ENCODE peak calls at places on chromosomes 4 and X, in nine cellular contexts. One of them, this sample, is unnamed.

GRCh38 chr4:41363384-41363981 is 106.8 kb downstream of the UCHL1 start:
- DNase-seq in right lobe of liver: no peak
- DNase-seq in activated T-cell treated with anti-CD3 and anti-CD28 coated beads, Interleukin-2, amount 50 U/mL, for 48 hours: no peak
- DNase-seq in psoas muscle: peak; percentile 44
- DNase-seq in colonic mucosa: no peak
- DNase-seq in GDM1: no peak
- DNase-seq in HT1080: no peak
- DNase-seq in iPS DF 6.9: no peak
- DNase-seq in T-helper 2 cell: no peak
- DNase-seq in this sample: no peak

GRCh38 chrX:124274438-124275166 is 57.9 kb upstream of the TEX13D start:
- DNase-seq in GDM1: no peak
- DNase-seq in activated T-cell treated with anti-CD3 and anti-CD28 coated beads, Interleukin-2, amount 50 U/mL, for 48 hours: no peak
- DNase-seq in T-helper 2 cell: no peak
- DNase-seq in psoas muscle: no peak
- DNase-seq in iPS DF 6.9: no peak
- DNase-seq in HT1080: no peak
- DNase-seq in right lobe of liver: no peak
- DNase-seq in colonic mucosa: no peak
- DNase-seq in this sample: no peak

GRCh38 chr4:11480683-11481082 is 52.0 kb upstream of the HS3ST1 start:
- DNase-seq in GDM1: peak; percentile 89
- DNase-seq in colonic mucosa: no peak
- DNase-seq in T-helper 2 cell: peak; percentile 80
- DNase-seq in psoas muscle: no peak
- DNase-seq in iPS DF 6.9: no peak
- DNase-seq in right lobe of liver: no peak
- DNase-seq in HT1080: peak; percentile 83
- DNase-seq in activated T-cell treated with anti-CD3 and anti-CD28 coated beads, Interleukin-2, amount 50 U/mL, for 48 hours: no peak
- DNase-seq in this sample: no peak

GRCh38 chr4:77167866-77168265 is 10.9 kb downstream of the CCNG2 start:
- DNase-seq in colonic mucosa: no peak
- DNase-seq in HT1080: no peak
- DNase-seq in right lobe of liver: no peak
- DNase-seq in activated T-cell treated with anti-CD3 and anti-CD28 coated beads, Interleukin-2, amount 50 U/mL, for 48 hours: no peak
- DNase-seq in psoas muscle: no peak
- DNase-seq in iPS DF 6.9: no peak
- DNase-seq in T-helper 2 cell: no peak
- DNase-seq in GDM1: no peak
- DNase-seq in this sample: no peak

GRCh38 chr4:86670739-86671138 is 76.6 kb downstream of the PTPN13 start:
- DNase-seq in psoas muscle: no peak
- DNase-seq in T-helper 2 cell: no peak
- DNase-seq in GDM1: no peak
- DNase-seq in activated T-cell treated with anti-CD3 and anti-CD28 coated beads, Interleukin-2, amount 50 U/mL, for 48 hours: no peak
- DNase-seq in HT1080: peak; percentile 76
- DNase-seq in colonic mucosa: no peak
- DNase-seq in right lobe of liver: no peak
- DNase-seq in iPS DF 6.9: no peak
- DNase-seq in this sample: no peak

GRCh38 chr4:170008376-170008775 is 17.8 kb downstream of the MFAP3L start:
- DNase-seq in T-helper 2 cell: peak; percentile 19
- DNase-seq in right lobe of liver: no peak
- DNase-seq in HT1080: peak; percentile 47
- DNase-seq in colonic mucosa: no peak
- DNase-seq in GDM1: peak; percentile 12
- DNase-seq in iPS DF 6.9: no peak
- DNase-seq in psoas muscle: no peak
- DNase-seq in activated T-cell treated with anti-CD3 and anti-CD28 coated beads, Interleukin-2, amount 50 U/mL, for 48 hours: no peak
- DNase-seq in this sample: no peak

GRCh38 chr4:24850669-24851068 is 55.3 kb downstream of the SOD3 start:
- DNase-seq in GDM1: no peak
- DNase-seq in colonic mucosa: no peak
- DNase-seq in activated T-cell treated with anti-CD3 and anti-CD28 coated beads, Interleukin-2, amount 50 U/mL, for 48 hours: no peak
- DNase-seq in HT1080: peak; percentile 95
- DNase-seq in psoas muscle: peak; percentile 18
- DNase-seq in T-helper 2 cell: no peak
- DNase-seq in iPS DF 6.9: no peak
- DNase-seq in right lobe of liver: no peak
- DNase-seq in this sample: no peak

GRCh38 chr4:48779998-48780866 is at the start of gene FRYL:
- DNase-seq in activated T-cell treated with anti-CD3 and anti-CD28 coated beads, Interleukin-2, amount 50 U/mL, for 48 hours: peak; percentile 99
- DNase-seq in T-helper 2 cell: peak; percentile 100
- DNase-seq in HT1080: peak; percentile 100
- DNase-seq in iPS DF 6.9: peak; percentile 96
- DNase-seq in right lobe of liver: peak; percentile 100
- DNase-seq in psoas muscle: peak; percentile 100
- DNase-seq in colonic mucosa: peak; percentile 100
- DNase-seq in GDM1: peak; percentile 98
- DNase-seq in this sample: peak; percentile 100

GRCh38 chr4:128229458-128229805 is 58.2 kb downstream of the PGRMC2 start:
- DNase-seq in activated T-cell treated with anti-CD3 and anti-CD28 coated beads, Interleukin-2, amount 50 U/mL, for 48 hours: no peak
- DNase-seq in HT1080: no peak
- DNase-seq in colonic mucosa: no peak
- DNase-seq in psoas muscle: no peak
- DNase-seq in T-helper 2 cell: no peak
- DNase-seq in iPS DF 6.9: no peak
- DNase-seq in GDM1: no peak
- DNase-seq in right lobe of liver: no peak
- DNase-seq in this sample: no peak

GRCh38 chrX:3181846-3182245 is 140.6 kb downstream of the ARSF start:
- DNase-seq in activated T-cell treated with anti-CD3 and anti-CD28 coated beads, Interleukin-2, amount 50 U/mL, for 48 hours: no peak
- DNase-seq in right lobe of liver: no peak
- DNase-seq in iPS DF 6.9: no peak
- DNase-seq in HT1080: no peak
- DNase-seq in psoas muscle: no peak
- DNase-seq in T-helper 2 cell: no peak
- DNase-seq in colonic mucosa: no peak
- DNase-seq in GDM1: no peak
- DNase-seq in this sample: no peak

GRCh38 chr4:140704964-140705363 is 51.2 kb downstream of the TBC1D9 start:
- DNase-seq in GDM1: no peak
- DNase-seq in psoas muscle: no peak
- DNase-seq in activated T-cell treated with anti-CD3 and anti-CD28 coated beads, Interleukin-2, amount 50 U/mL, for 48 hours: no peak
- DNase-seq in right lobe of liver: no peak
- DNase-seq in T-helper 2 cell: no peak
- DNase-seq in colonic mucosa: no peak
- DNase-seq in iPS DF 6.9: no peak
- DNase-seq in HT1080: no peak
- DNase-seq in this sample: no peak

GRCh38 chr4:143389543-143390195 is 53.0 kb downstream of the GAB1 start:
- DNase-seq in colonic mucosa: no peak
- DNase-seq in activated T-cell treated with anti-CD3 and anti-CD28 coated beads, Interleukin-2, amount 50 U/mL, for 48 hours: no peak
- DNase-seq in T-helper 2 cell: no peak
- DNase-seq in HT1080: no peak
- DNase-seq in right lobe of liver: no peak
- DNase-seq in iPS DF 6.9: no peak
- DNase-seq in psoas muscle: no peak
- DNase-seq in GDM1: no peak
- DNase-seq in this sample: no peak

GRCh38 chrX:15146515-15146914 is 123.4 kb downstream of the ASB9 start:
- DNase-seq in HT1080: no peak
- DNase-seq in colonic mucosa: peak; percentile 47
- DNase-seq in GDM1: no peak
- DNase-seq in psoas muscle: no peak
- DNase-seq in right lobe of liver: peak; percentile 39
- DNase-seq in activated T-cell treated with anti-CD3 and anti-CD28 coated beads, Interleukin-2, amount 50 U/mL, for 48 hours: peak; percentile 64
- DNase-seq in iPS DF 6.9: no peak
- DNase-seq in T-helper 2 cell: no peak
- DNase-seq in this sample: peak; percentile 32

GRCh38 chr4:127888559-127888958 is 7.9 kb downstream of the PLK4 start:
- DNase-seq in right lobe of liver: no peak
- DNase-seq in GDM1: no peak
- DNase-seq in T-helper 2 cell: no peak
- DNase-seq in psoas muscle: no peak
- DNase-seq in activated T-cell treated with anti-CD3 and anti-CD28 coated beads, Interleukin-2, amount 50 U/mL, for 48 hours: no peak
- DNase-seq in HT1080: no peak
- DNase-seq in iPS DF 6.9: no peak
- DNase-seq in colonic mucosa: no peak
- DNase-seq in this sample: no peak

GRCh38 chr4:57064811-57065711 is 45.1 kb downstream of the IGFBP7 start:
- DNase-seq in iPS DF 6.9: no peak
- DNase-seq in colonic mucosa: no peak
- DNase-seq in psoas muscle: peak; percentile 63
- DNase-seq in right lobe of liver: no peak
- DNase-seq in GDM1: no peak
- DNase-seq in activated T-cell treated with anti-CD3 and anti-CD28 coated beads, Interleukin-2, amount 50 U/mL, for 48 hours: no peak
- DNase-seq in T-helper 2 cell: no peak
- DNase-seq in HT1080: peak; percentile 89
- DNase-seq in this sample: peak; percentile 80

GRCh38 chr4:36192922-36193321 is 51.4 kb downstream of the ARAP2 start:
- DNase-seq in GDM1: no peak
- DNase-seq in right lobe of liver: no peak
- DNase-seq in iPS DF 6.9: no peak
- DNase-seq in HT1080: no peak
- DNase-seq in activated T-cell treated with anti-CD3 and anti-CD28 coated beads, Interleukin-2, amount 50 U/mL, for 48 hours: no peak
- DNase-seq in psoas muscle: no peak
- DNase-seq in colonic mucosa: no peak
- DNase-seq in T-helper 2 cell: no peak
- DNase-seq in this sample: no peak

GRCh38 chrX:31499120-31499519 is 427.3 kb upstream of the FTHL17 start:
- DNase-seq in colonic mucosa: no peak
- DNase-seq in HT1080: peak; percentile 84
- DNase-seq in T-helper 2 cell: no peak
- DNase-seq in psoas muscle: no peak
- DNase-seq in right lobe of liver: no peak
- DNase-seq in iPS DF 6.9: no peak
- DNase-seq in activated T-cell treated with anti-CD3 and anti-CD28 coated beads, Interleukin-2, amount 50 U/mL, for 48 hours: no peak
- DNase-seq in GDM1: no peak
- DNase-seq in this sample: no peak

GRCh38 chr4:88008133-88008621 is 742 bp downstream of the PKD2 start:
- DNase-seq in iPS DF 6.9: no peak
- DNase-seq in colonic mucosa: peak; percentile 61
- DNase-seq in HT1080: peak; percentile 47
- DNase-seq in activated T-cell treated with anti-CD3 and anti-CD28 coated beads, Interleukin-2, amount 50 U/mL, for 48 hours: peak; percentile 50
- DNase-seq in T-helper 2 cell: peak; percentile 50
- DNase-seq in right lobe of liver: peak; percentile 53
- DNase-seq in psoas muscle: peak; percentile 50
- DNase-seq in GDM1: no peak
- DNase-seq in this sample: peak; percentile 64

GRCh38 chrX:93594780-93595179 is 78.6 kb downstream of the NAP1L3 start:
- DNase-seq in HT1080: no peak
- DNase-seq in T-helper 2 cell: no peak
- DNase-seq in colonic mucosa: no peak
- DNase-seq in iPS DF 6.9: no peak
- DNase-seq in right lobe of liver: no peak
- DNase-seq in activated T-cell treated with anti-CD3 and anti-CD28 coated beads, Interleukin-2, amount 50 U/mL, for 48 hours: no peak
- DNase-seq in psoas muscle: no peak
- DNase-seq in GDM1: no peak
- DNase-seq in this sample: no peak

GRCh38 chr4:64899563-64899962 is 490.3 kb upstream of the TECRL start:
- DNase-seq in psoas muscle: no peak
- DNase-seq in HT1080: no peak
- DNase-seq in activated T-cell treated with anti-CD3 and anti-CD28 coated beads, Interleukin-2, amount 50 U/mL, for 48 hours: no peak
- DNase-seq in iPS DF 6.9: no peak
- DNase-seq in GDM1: no peak
- DNase-seq in T-helper 2 cell: no peak
- DNase-seq in colonic mucosa: no peak
- DNase-seq in right lobe of liver: no peak
- DNase-seq in this sample: no peak

GRCh38 chrX:115233497-115234219 is at the start of gene LRCH2:
- DNase-seq in iPS DF 6.9: no peak
- DNase-seq in activated T-cell treated with anti-CD3 and anti-CD28 coated beads, Interleukin-2, amount 50 U/mL, for 48 hours: no peak
- DNase-seq in colonic mucosa: peak; percentile 24
- DNase-seq in GDM1: no peak
- DNase-seq in right lobe of liver: no peak
- DNase-seq in psoas muscle: peak; percentile 18
- DNase-seq in HT1080: no peak
- DNase-seq in T-helper 2 cell: no peak
- DNase-seq in this sample: peak; percentile 57

GRCh38 chr4:189221691-189222090 is 719.0 kb upstream of the FRG1 start:
- DNase-seq in activated T-cell treated with anti-CD3 and anti-CD28 coated beads, Interleukin-2, amount 50 U/mL, for 48 hours: no peak
- DNase-seq in iPS DF 6.9: no peak
- DNase-seq in HT1080: no peak
- DNase-seq in GDM1: no peak
- DNase-seq in T-helper 2 cell: no peak
- DNase-seq in right lobe of liver: peak; percentile 59
- DNase-seq in colonic mucosa: no peak
- DNase-seq in psoas muscle: no peak
- DNase-seq in this sample: no peak

GRCh38 chr4:133148690-133149363 is at the start of gene PCDH10:
- DNase-seq in HT1080: no peak
- DNase-seq in activated T-cell treated with anti-CD3 and anti-CD28 coated beads, Interleukin-2, amount 50 U/mL, for 48 hours: peak; percentile 63
- DNase-seq in iPS DF 6.9: peak; percentile 86
- DNase-seq in GDM1: no peak
- DNase-seq in psoas muscle: peak; percentile 86
- DNase-seq in colonic mucosa: peak; percentile 73
- DNase-seq in right lobe of liver: peak; percentile 67
- DNase-seq in T-helper 2 cell: peak; percentile 68
- DNase-seq in this sample: peak; percentile 84

GRCh38 chrX:12681047-12681446 is 110.2 kb upstream of the PRPS2 start:
- DNase-seq in activated T-cell treated with anti-CD3 and anti-CD28 coated beads, Interleukin-2, amount 50 U/mL, for 48 hours: no peak
- DNase-seq in HT1080: no peak
- DNase-seq in T-helper 2 cell: no peak
- DNase-seq in psoas muscle: no peak
- DNase-seq in GDM1: no peak
- DNase-seq in colonic mucosa: no peak
- DNase-seq in iPS DF 6.9: no peak
- DNase-seq in right lobe of liver: no peak
- DNase-seq in this sample: no peak

GRCh38 chr4:169253087-169253675 is 17.6 kb downstream of the SH3RF1 start:
- DNase-seq in T-helper 2 cell: no peak
- DNase-seq in iPS DF 6.9: no peak
- DNase-seq in HT1080: no peak
- DNase-seq in right lobe of liver: no peak
- DNase-seq in GDM1: no peak
- DNase-seq in psoas muscle: no peak
- DNase-seq in colonic mucosa: no peak
- DNase-seq in activated T-cell treated with anti-CD3 and anti-CD28 coated beads, Interleukin-2, amount 50 U/mL, for 48 hours: no peak
- DNase-seq in this sample: no peak

GRCh38 chr4:1177274-1178141 is 5.1 kb upstream of the SPON2 start:
- DNase-seq in right lobe of liver: peak; percentile 88
- DNase-seq in HT1080: peak; percentile 11
- DNase-seq in colonic mucosa: peak; percentile 54
- DNase-seq in iPS DF 6.9: no peak
- DNase-seq in activated T-cell treated with anti-CD3 and anti-CD28 coated beads, Interleukin-2, amount 50 U/mL, for 48 hours: peak; percentile 57
- DNase-seq in GDM1: no peak
- DNase-seq in T-helper 2 cell: no peak
- DNase-seq in psoas muscle: no peak
- DNase-seq in this sample: peak; percentile 60

GRCh38 chr4:158043971-158044618 is 128.7 kb downstream of the GASK1B start:
- DNase-seq in activated T-cell treated with anti-CD3 and anti-CD28 coated beads, Interleukin-2, amount 50 U/mL, for 48 hours: no peak
- DNase-seq in right lobe of liver: no peak
- DNase-seq in colonic mucosa: no peak
- DNase-seq in iPS DF 6.9: no peak
- DNase-seq in HT1080: no peak
- DNase-seq in psoas muscle: no peak
- DNase-seq in T-helper 2 cell: no peak
- DNase-seq in GDM1: no peak
- DNase-seq in this sample: no peak

GRCh38 chr4:18440527-18441215 is 419.1 kb upstream of the LCORL start:
- DNase-seq in psoas muscle: no peak
- DNase-seq in right lobe of liver: no peak
- DNase-seq in colonic mucosa: no peak
- DNase-seq in iPS DF 6.9: no peak
- DNase-seq in activated T-cell treated with anti-CD3 and anti-CD28 coated beads, Interleukin-2, amount 50 U/mL, for 48 hours: no peak
- DNase-seq in GDM1: no peak
- DNase-seq in T-helper 2 cell: no peak
- DNase-seq in HT1080: no peak
- DNase-seq in this sample: no peak

GRCh38 chr4:4385729-4386295 is 1.1 kb upstream of the NSG1 start:
- DNase-seq in GDM1: no peak
- DNase-seq in right lobe of liver: no peak
- DNase-seq in psoas muscle: no peak
- DNase-seq in iPS DF 6.9: no peak
- DNase-seq in T-helper 2 cell: no peak
- DNase-seq in colonic mucosa: no peak
- DNase-seq in HT1080: no peak
- DNase-seq in activated T-cell treated with anti-CD3 and anti-CD28 coated beads, Interleukin-2, amount 50 U/mL, for 48 hours: peak; percentile 20
- DNase-seq in this sample: no peak

GRCh38 chr4:70632028-70632427 is 3.5 kb downstream of the ENAM start:
- DNase-seq in GDM1: no peak
- DNase-seq in activated T-cell treated with anti-CD3 and anti-CD28 coated beads, Interleukin-2, amount 50 U/mL, for 48 hours: no peak
- DNase-seq in psoas muscle: no peak
- DNase-seq in iPS DF 6.9: no peak
- DNase-seq in right lobe of liver: no peak
- DNase-seq in HT1080: peak; percentile 73
- DNase-seq in T-helper 2 cell: no peak
- DNase-seq in colonic mucosa: no peak
- DNase-seq in this sample: no peak

GRCh38 chr4:140944539-140944938 is 188.4 kb upstream of the TBC1D9 start:
- DNase-seq in HT1080: no peak
- DNase-seq in right lobe of liver: no peak
- DNase-seq in iPS DF 6.9: no peak
- DNase-seq in GDM1: no peak
- DNase-seq in activated T-cell treated with anti-CD3 and anti-CD28 coated beads, Interleukin-2, amount 50 U/mL, for 48 hours: no peak
- DNase-seq in T-helper 2 cell: no peak
- DNase-seq in colonic mucosa: no peak
- DNase-seq in psoas muscle: no peak
- DNase-seq in this sample: no peak